ENCODE peak calls at places on chromosomes 3 and 15, in eight cellular contexts. Q is upper lobe of right lung, U is colonic mucosa, K is mesenchymal stem cell, R is breast epithelium, P is neural progenitor cell, D is adipocyte, M is cardiac muscle cell. G is an unnamed sample. For H3K4me1, the result is how much of the 10 kb centered on the place peaks cover.

GRCh38 chr3:46953265-46954010 is 23.1 kb downstream of the CCDC12 start:
- DNase-seq in Q (no peak), U (no peak), K (no peak), R (no peak), P (no peak), D (no peak), M (no peak), G (peak)

GRCh38 chr15:78873796-78874761 is 1.4 kb downstream of the MORF4L1 start:
- DNase-seq in Q (no peak), U (peak), K (peak), R (no peak), P (peak), D (peak), M (no peak), G (peak)

GRCh38 chr3:143559291-143559690 is 289.0 kb downstream of the SLC9A9 start:
- DNase-seq in Q (no peak), U (no peak), K (no peak), R (no peak), P (no peak), D (no peak), M (no peak), G (no peak)

GRCh38 chr15:87496795-87497194 is 759.7 kb downstream of the NTRK3 start:
- DNase-seq in Q (no peak), U (no peak), K (no peak), R (no peak), P (no peak), D (no peak), M (no peak), G (no peak)

GRCh38 chr15:43514241-43515057 is 3.0 kb upstream of the MAP1A start:
- DNase-seq in Q (peak), U (peak), K (peak), R (no peak), P (peak), D (peak), M (peak), G (no peak)

GRCh38 chr3:146750196-146750595 is 145.1 kb upstream of the PLSCR5 start:
- DNase-seq in Q (no peak), U (no peak), K (peak), R (no peak), P (no peak), D (no peak), M (no peak), G (no peak)

GRCh38 chr3:184234224-184234623 is 4.8 kb downstream of the VWA5B2 start:
- DNase-seq in Q (peak), U (no peak), K (peak), R (peak), P (no peak), D (peak), M (no peak), G (no peak)

GRCh38 chr15:90876046-90876445 is 7.7 kb downstream of the FURIN start:
- DNase-seq in Q (no peak), U (no peak), K (no peak), R (no peak), P (no peak), D (no peak), M (no peak), G (peak)

GRCh38 chr3:49673715-49674490 is at the start of gene APEH:
- DNase-seq in Q (peak), U (peak), K (peak), R (peak), P (peak), D (peak), M (peak), G (peak)

GRCh38 chr15:65916041-65916663 is 46.9 kb downstream of the RAB11A start:
- DNase-seq in Q (no peak), U (no peak), K (no peak), R (no peak), P (no peak), D (no peak), M (no peak), G (no peak)

GRCh38 chr3:12177131-12177530 is 18.4 kb upstream of the TIMP4 start:
- DNase-seq in Q (no peak), U (no peak), K (no peak), R (no peak), P (no peak), D (no peak), M (no peak), G (no peak)

GRCh38 chr3:51550080-51550819 is 11.7 kb downstream of the RAD54L2 start:
- DNase-seq in Q (no peak), U (no peak), K (peak), R (no peak), P (no peak), D (no peak), M (no peak), G (peak)

GRCh38 chr3:32706348-32707025 is 21.5 kb downstream of the CNOT10 start:
- DNase-seq in Q (no peak), U (no peak), K (peak), R (no peak), P (no peak), D (no peak), M (no peak), G (no peak)

GRCh38 chr3:194212869-194213320 is 76.9 kb downstream of the HES1 start:
- DNase-seq in Q (no peak), U (no peak), K (no peak), R (peak), P (peak), D (peak), M (peak), G (no peak)

GRCh38 chr3:98564282-98565005 is 29.0 kb downstream of the CPOX start:
- DNase-seq in Q (no peak), U (no peak), K (no peak), R (no peak), P (no peak), D (no peak), M (no peak), G (no peak)

GRCh38 chr15:29750754-29751153 is 71.5 kb downstream of the TJP1 start:
- DNase-seq in Q (no peak), U (no peak), K (no peak), R (no peak), P (no peak), D (peak), M (no peak), G (no peak)

GRCh38 chr15:33283603-33284002 is 27.2 kb upstream of the RYR3 start:
- DNase-seq in Q (no peak), U (no peak), K (no peak), R (no peak), P (no peak), D (no peak), M (no peak), G (no peak)

GRCh38 chr3:161316006-161316689 is 55.2 kb downstream of the SPTSSB start:
- DNase-seq in Q (no peak), U (peak), K (no peak), R (no peak), P (no peak), D (peak), M (no peak), G (no peak)

GRCh38 chr3:16148783-16149182 is 25.7 kb upstream of the GALNT15 start:
- DNase-seq in Q (no peak), U (peak), K (peak), R (no peak), P (no peak), D (no peak), M (no peak), G (no peak)

GRCh38 chr3:60594025-60594424 is 657.2 kb downstream of the FHIT start:
- DNase-seq in Q (peak), U (peak), K (peak), R (peak), P (no peak), D (peak), M (peak), G (no peak)

GRCh38 chr3:128993461-128994172 is at the start of gene CFAP92:
- DNase-seq in Q (peak), U (peak), K (peak), R (peak), P (peak), D (peak), M (peak), G (peak)

GRCh38 chr3:116423365-116423764 is 21.9 kb downstream of the LSAMP start:
- DNase-seq in Q (no peak), U (no peak), K (peak), R (no peak), P (peak), D (no peak), M (no peak), G (no peak)

GRCh38 chr15:63601026-63601726 is 4.0 kb downstream of the FBXL22 start:
- DNase-seq in Q (peak), U (peak), K (peak), R (no peak), P (peak), D (peak), M (peak), G (peak)

GRCh38 chr15:66703540-66703941 is 1.5 kb downstream of the SMAD6 start:
- DNase-seq in Q (peak), U (peak), K (peak), R (no peak), P (peak), D (peak), M (no peak), G (peak)

GRCh38 chr3:58492385-58492970 is 582 bp downstream of the KCTD6 start:
- DNase-seq in Q (no peak), U (peak), K (no peak), R (no peak), P (no peak), D (peak), M (no peak), G (no peak)

GRCh38 chr3:46184469-46184868 is 23.6 kb downstream of the CCR1 start:
- DNase-seq in Q (no peak), U (no peak), K (peak), R (no peak), P (no peak), D (peak), M (no peak), G (no peak)

GRCh38 chr15:69462030-69462492 is 9.4 kb downstream of the RPLP1 start:
- DNase-seq in Q (peak), U (peak), K (no peak), R (no peak), P (no peak), D (no peak), M (no peak), G (peak)

GRCh38 chr3:137097852-137098251 is 140.1 kb downstream of the IL20RB start:
- DNase-seq in Q (no peak), U (no peak), K (no peak), R (no peak), P (peak), D (no peak), M (no peak), G (no peak)

GRCh38 chr15:90379263-90379662 is 8.8 kb upstream of the IQGAP1 start:
- DNase-seq in Q (no peak), U (no peak), K (no peak), R (no peak), P (no peak), D (no peak), M (no peak), G (no peak)

GRCh38 chr15:89382288-89382687 is 47.7 kb upstream of the POLG start:
- DNase-seq in Q (no peak), U (no peak), K (no peak), R (no peak), P (no peak), D (no peak), M (no peak), G (no peak)

GRCh38 chr15:67082007-67082536 is 16.7 kb downstream of the SMAD3 start:
- DNase-seq in Q (no peak), U (peak), K (no peak), R (no peak), P (no peak), D (no peak), M (no peak), G (peak)

GRCh38 chr15:88656760-88657221 is 18.0 kb downstream of the ISG20 start:
- DNase-seq in Q (no peak), U (no peak), K (no peak), R (no peak), P (no peak), D (no peak), M (no peak), G (peak)

GRCh38 chr15:68204361-68204760 is 771 bp downstream of the CALML4 start:
- DNase-seq in Q (no peak), U (no peak), K (no peak), R (no peak), P (no peak), D (no peak), M (no peak), G (no peak)

GRCh38 chr3:117439812-117440211 is 730.2 kb downstream of the TUSC7 start:
- DNase-seq in Q (no peak), U (no peak), K (peak), R (no peak), P (peak), D (peak), M (peak), G (no peak)

GRCh38 chr3:64438837-64439236 is 213.6 kb upstream of the PRICKLE2 start:
- DNase-seq in Q (no peak), U (no peak), K (no peak), R (no peak), P (peak), D (no peak), M (no peak), G (no peak)

GRCh38 chr3:46713898-46714552 is 3.6 kb downstream of the PRSS50 start:
- DNase-seq in Q (peak), U (no peak), K (no peak), R (peak), P (no peak), D (no peak), M (no peak), G (peak)

GRCh38 chr3:196983186-196983585 is 14.6 kb upstream of the PIGZ start:
- DNase-seq in Q (no peak), U (no peak), K (no peak), R (no peak), P (no peak), D (no peak), M (no peak), G (no peak)

GRCh38 chr3:21621396-21621695 is 129.7 kb downstream of the ZNF385D start:
- DNase-seq in Q (no peak), U (no peak), K (peak), R (no peak), P (no peak), D (peak), M (no peak), G (no peak)

GRCh38 chr3:21618695-21619094 is 132.3 kb downstream of the ZNF385D start:
- DNase-seq in Q (no peak), U (no peak), K (no peak), R (no peak), P (no peak), D (no peak), M (no peak), G (no peak)

GRCh38 chr3:21620511-21621395 is 130.3 kb downstream of the ZNF385D start:
- DNase-seq in Q (no peak), U (no peak), K (no peak), R (no peak), P (no peak), D (no peak), M (no peak), G (no peak)

GRCh38 chr3:21624514-21624913 is 126.5 kb downstream of the ZNF385D start:
- DNase-seq in Q (no peak), U (no peak), K (no peak), R (no peak), P (no peak), D (no peak), M (no peak), G (no peak)
- H3K4me3 ChIP-seq in Q (no peak), U (no peak), K (no peak), R (no peak), P (no peak), D (no peak), M (no peak), G (no peak)

DNA sequence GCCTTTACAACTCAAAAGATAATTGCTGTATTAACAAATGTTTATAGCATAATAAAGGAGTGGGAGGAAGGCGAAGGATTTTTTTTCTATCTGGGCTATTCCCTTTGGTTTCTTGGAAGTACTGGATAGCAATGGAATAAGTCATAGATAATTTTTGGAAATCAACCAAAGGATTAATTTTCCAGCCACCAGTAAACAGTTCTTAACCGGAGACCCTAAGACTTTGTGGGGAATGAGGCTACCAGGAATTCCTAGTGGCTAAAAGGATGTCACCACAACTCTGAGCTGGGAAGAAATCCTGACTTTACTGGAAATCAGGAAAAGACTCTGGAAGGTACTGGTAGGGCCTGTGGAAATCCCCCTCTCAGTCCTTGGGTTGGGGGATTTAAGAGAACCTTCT is 138.4 kb upstream of the RARB start:
- DNase-seq in Q (no peak), U (no peak), K (peak), R (no peak), P (no peak), D (no peak), M (no peak), G (no peak)
- H3K4me1 ChIP-seq in Q (under half), U (under half), K (under half), R (under half), P (half or more), D (under half), M (under half), G (under half)

GRCh38 chr15:100295939-100296338 is 45.8 kb downstream of the ADAMTS17 start:
- DNase-seq in Q (no peak), U (no peak), K (no peak), R (no peak), P (no peak), D (no peak), M (no peak), G (no peak)

GRCh38 chr15:100297812-100298211 is 44.0 kb downstream of the ADAMTS17 start:
- DNase-seq in Q (no peak), U (no peak), K (no peak), R (no peak), P (no peak), D (no peak), M (no peak), G (no peak)

GRCh38 chr15:100291106-100291505 is 50.7 kb downstream of the ADAMTS17 start:
- DNase-seq in Q (no peak), U (no peak), K (no peak), R (no peak), P (no peak), D (no peak), M (no peak), G (no peak)

DNA sequence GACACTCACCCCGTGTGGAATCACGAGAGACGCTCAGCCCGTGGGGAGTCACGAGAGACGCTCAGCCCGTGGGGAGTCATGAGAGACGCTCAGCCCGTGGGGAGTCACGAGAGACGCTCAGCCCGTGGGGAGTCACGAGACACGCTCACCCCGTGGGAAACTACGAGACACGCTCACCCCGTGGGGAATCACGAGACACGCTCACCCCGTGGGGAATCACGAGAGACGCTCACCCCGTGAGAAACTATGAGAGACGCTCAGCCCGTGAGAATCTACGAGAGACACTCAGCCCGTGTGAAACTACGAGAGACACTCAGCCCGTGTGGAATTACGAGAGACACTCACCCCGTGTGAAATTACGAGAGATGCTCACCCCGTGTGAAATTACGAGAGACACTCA is 49.8 kb downstream of the ADAMTS17 start:
- DNase-seq in Q (no peak), U (no peak), K (no peak), R (no peak), P (no peak), D (no peak), M (no peak), G (no peak)
- H3K4me3 ChIP-seq in Q (no peak), U (no peak), K (no peak), R (no peak), P (no peak), D (no peak), M (no peak), G (no peak)

DNA sequence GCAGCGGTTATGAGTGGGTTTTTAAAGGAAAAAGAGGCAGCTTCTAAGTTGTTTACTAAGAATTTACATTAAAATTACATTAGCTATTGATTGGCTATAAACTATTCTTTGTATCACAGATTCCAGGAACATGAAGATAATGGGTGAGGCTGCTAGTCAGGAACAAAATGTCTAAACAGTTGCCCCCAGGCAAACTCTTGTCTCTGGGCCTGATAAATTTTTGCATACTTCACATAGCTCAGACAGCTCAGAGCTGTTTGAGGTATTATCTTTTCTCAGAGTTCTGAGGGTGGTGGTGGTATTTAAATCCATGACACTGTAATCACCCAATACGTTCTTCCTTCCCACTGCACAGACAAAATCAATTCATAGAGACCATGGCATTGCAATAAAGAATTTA is 2.1 kb upstream of the HACD2 start:
- DNase-seq in Q (no peak), U (no peak), K (no peak), R (no peak), P (no peak), D (peak), M (peak), G (no peak)
- H3K4me1 ChIP-seq in Q (under half), U (under half), K (under half), R (under half), P (under half), D (under half), M (under half), G (under half)

GRCh38 chr15:31396881-31397560 is 70.4 kb downstream of the KLF13 start:
- DNase-seq in Q (peak), U (peak), K (peak), R (peak), P (peak), D (peak), M (peak), G (peak)

GRCh38 chr15:31392761-31393401 is 66.2 kb downstream of the KLF13 start:
- DNase-seq in Q (no peak), U (peak), K (peak), R (no peak), P (peak), D (no peak), M (peak), G (peak)

GRCh38 chr15:31391687-31392671 is 65.3 kb downstream of the KLF13 start:
- DNase-seq in Q (peak), U (peak), K (peak), R (no peak), P (peak), D (peak), M (peak), G (peak)

GRCh38 chr15:31390777-31391486 is 64.3 kb downstream of the KLF13 start:
- DNase-seq in Q (no peak), U (peak), K (no peak), R (no peak), P (no peak), D (no peak), M (no peak), G (no peak)

DNA sequence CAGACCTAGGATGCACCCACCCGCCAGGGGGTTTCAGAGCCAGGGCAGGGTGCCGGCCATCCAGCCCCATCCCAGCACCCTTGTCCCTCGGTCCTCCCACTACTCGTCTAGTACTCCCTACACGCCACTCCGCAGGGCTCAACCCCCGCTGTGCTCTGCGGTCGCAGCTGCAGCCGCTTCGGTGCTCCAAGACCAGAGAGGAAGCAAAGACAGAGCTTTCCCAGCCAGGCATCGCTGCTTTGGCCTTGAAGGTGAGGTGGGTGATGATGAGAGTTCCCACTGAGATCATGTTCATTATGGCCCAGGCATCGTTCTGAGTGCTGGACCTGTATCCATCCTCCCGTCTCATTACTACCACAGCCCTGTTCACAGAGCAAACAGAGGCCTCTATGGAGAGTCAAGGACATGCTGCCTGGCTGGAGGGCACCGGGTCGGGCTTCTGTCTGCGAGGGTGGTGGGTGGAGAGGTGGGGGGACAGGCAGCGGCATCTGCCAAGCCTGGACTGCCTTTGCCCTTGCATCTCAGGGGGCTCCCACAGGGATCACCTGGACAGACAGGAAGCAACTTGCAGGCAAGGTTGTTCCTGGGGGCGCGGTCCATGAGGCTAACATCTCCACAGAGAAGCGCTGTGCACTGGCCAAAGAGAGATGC is 66.9 kb downstream of the KLF13 start:
- DNase-seq in Q (no peak), U (peak), K (no peak), R (no peak), P (no peak), D (no peak), M (no peak), G (no peak)
- H3K4me3 ChIP-seq in Q (peak), U (no peak), K (no peak), R (peak), P (peak), D (no peak), M (no peak), G (peak)

GRCh38 chr3:4819761-4820160 is 159.5 kb upstream of the BHLHE40 start:
- DNase-seq in Q (no peak), U (no peak), K (no peak), R (no peak), P (no peak), D (no peak), M (no peak), G (no peak)
- H3K4me1 ChIP-seq in Q (under half), U (under half), K (under half), R (under half), P (under half), D (under half), M (under half), G (under half)

GRCh38 chr3:152656207-152657001 is 178.5 kb upstream of the P2RY1 start:
- DNase-seq in Q (no peak), U (no peak), K (peak), R (no peak), P (peak), D (peak), M (peak), G (no peak)
- H3K4me3 ChIP-seq in Q (peak), U (no peak), K (no peak), R (no peak), P (peak), D (no peak), M (no peak), G (no peak)